ENCODE peak calls at places on chromosomes 12 and 14, in four cellular contexts. N, X, Y and M are unnamed samples.

GRCh38 chr14:25381498-25381897 is 331.6 kb upstream of the STXBP6 start:
- DNase-seq in N (no peak), X (no peak), Y (no peak), M (peak; percentile 12)

GRCh38 chr12:13167226-13167625 is 29.3 kb upstream of the EMP1 start:
- DNase-seq in N (no peak), X (no peak), Y (no peak), M (no peak)

GRCh38 chr12:53695148-53696138 is 19.6 kb upstream of the ATP5MC2 start:
- DNase-seq in N (no peak), X (peak; percentile 55), Y (peak; percentile 67), M (peak; percentile 55)

GRCh38 chr12:59452259-59452658 is 143.6 kb upstream of the SLC16A7 start:
- DNase-seq in N (no peak), X (peak; percentile 85), Y (no peak), M (no peak)

GRCh38 chr14:36502558-36503508 is 17.2 kb downstream of the NKX2-1 start:
- DNase-seq in N (no peak), X (no peak), Y (no peak), M (no peak)

GRCh38 chr12:1916396-1917171 is 1.9 kb downstream of the CACNA2D4 start:
- DNase-seq in N (no peak), X (no peak), Y (peak; percentile 73), M (no peak)

GRCh38 chr12:82874935-82875334 is 188.2 kb downstream of the TMTC2 start:
- DNase-seq in N (no peak), X (peak; percentile 67), Y (no peak), M (no peak)

GRCh38 chr14:105933238-105933637 is 406.9 kb downstream of the TMEM121 start:
- DNase-seq in N (no peak), X (no peak), Y (no peak), M (no peak)

GRCh38 chr12:95815635-95816212 is 25.2 kb upstream of the NTN4 start:
- DNase-seq in N (no peak), X (peak; percentile 62), Y (no peak), M (peak; percentile 65)

GRCh38 chr12:569803-570236 is 93.4 kb downstream of the NINJ2 start:
- DNase-seq in N (no peak), X (peak; percentile 70), Y (peak; percentile 86), M (peak; percentile 95)

GRCh38 chr12:124538194-124539082 is 29.0 kb downstream of the NCOR2 start:
- DNase-seq in N (no peak), X (no peak), Y (no peak), M (no peak)

GRCh38 chr12:132066345-132066685 is 77.8 kb downstream of the DDX51 start:
- DNase-seq in N (peak; percentile 77), X (no peak), Y (no peak), M (no peak)

GRCh38 chr12:6187948-6188793 is 12.0 kb upstream of the CD9 start:
- DNase-seq in N (no peak), X (no peak), Y (no peak), M (no peak)
- TF ChIP-seq ELK1 in N (no peak), X (no peak), Y (no peak), M (no peak)

GRCh38 chr12:116380066-116380465 is 102.6 kb upstream of the MED13L start:
- DNase-seq in N (no peak), X (no peak), Y (peak; percentile 31), M (no peak)
- TF ChIP-seq ELK1 in N (no peak), X (no peak), Y (no peak), M (no peak)

GRCh38 chr12:63445266-63445665 is 223.0 kb downstream of the DPY19L2 start:
- DNase-seq in N (no peak), X (no peak), Y (no peak), M (no peak)

GRCh38 chr12:63440063-63440462 is 228.2 kb downstream of the DPY19L2 start:
- DNase-seq in N (no peak), X (no peak), Y (no peak), M (no peak)
- TF ChIP-seq ELK1 in N (no peak), X (no peak), Y (no peak), M (no peak)

DNA sequence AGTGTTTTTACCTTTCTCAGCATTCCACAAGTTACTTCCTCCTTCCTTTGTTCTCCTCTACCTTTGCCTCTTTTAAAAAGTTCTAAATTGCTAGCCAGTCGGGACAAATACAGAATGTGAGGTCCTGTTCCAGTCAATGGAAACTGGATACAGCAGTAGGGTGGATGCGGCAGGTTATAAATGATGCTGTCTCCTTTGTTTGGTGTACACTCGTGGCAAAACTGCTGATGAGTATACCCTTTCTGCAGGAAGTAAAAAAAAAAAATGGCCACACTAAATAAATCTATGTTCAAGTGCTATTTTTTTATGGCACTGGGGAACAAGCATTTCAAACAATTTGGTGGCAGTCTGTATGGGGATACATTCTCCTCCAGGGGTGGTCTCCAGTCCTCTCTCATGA is 27.5 kb downstream of the KLRK1 start:
- DNase-seq in N (no peak), X (no peak), Y (no peak), M (no peak)
- TF ChIP-seq ELK1 in N (no peak), X (no peak), Y (no peak), M (no peak)

GRCh38 chr14:65927871-65928270 is 515.3 kb downstream of the FUT8 start:
- DNase-seq in N (no peak), X (no peak), Y (peak; percentile 6), M (no peak)
- TF ChIP-seq ELK1 in N (no peak), X (no peak), Y (no peak), M (no peak)

DNA sequence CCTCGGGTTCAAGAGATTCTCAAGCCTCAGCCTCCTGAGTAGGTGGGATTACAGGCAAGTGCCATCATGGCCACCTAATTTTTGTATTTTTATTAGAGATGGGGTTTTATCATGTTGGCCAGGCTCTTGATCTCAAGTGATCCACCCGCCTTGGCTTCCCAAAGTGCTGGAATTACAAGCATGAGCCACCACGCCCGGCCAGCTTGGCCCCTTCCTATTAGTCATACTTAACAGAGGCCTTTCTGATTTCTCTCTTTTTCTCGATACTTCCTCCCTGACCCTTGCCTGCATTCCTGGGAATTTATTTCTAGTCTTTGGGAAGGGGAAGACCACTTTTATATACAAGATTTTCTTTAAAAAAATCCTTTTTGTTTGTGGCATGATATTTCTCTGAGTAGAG is 31.8 kb downstream of the KLRD1 start:
- DNase-seq in N (no peak), X (no peak), Y (no peak), M (peak; percentile 49)
- TF ChIP-seq ELK1 in N (no peak), X (no peak), Y (no peak), M (no peak)

GRCh38 chr14:38001501-38001900 is 206.2 kb upstream of the SSTR1 start:
- DNase-seq in N (no peak), X (no peak), Y (no peak), M (no peak)
- TF ChIP-seq ELK1 in N (no peak), X (no peak), Y (no peak), M (no peak)

DNA sequence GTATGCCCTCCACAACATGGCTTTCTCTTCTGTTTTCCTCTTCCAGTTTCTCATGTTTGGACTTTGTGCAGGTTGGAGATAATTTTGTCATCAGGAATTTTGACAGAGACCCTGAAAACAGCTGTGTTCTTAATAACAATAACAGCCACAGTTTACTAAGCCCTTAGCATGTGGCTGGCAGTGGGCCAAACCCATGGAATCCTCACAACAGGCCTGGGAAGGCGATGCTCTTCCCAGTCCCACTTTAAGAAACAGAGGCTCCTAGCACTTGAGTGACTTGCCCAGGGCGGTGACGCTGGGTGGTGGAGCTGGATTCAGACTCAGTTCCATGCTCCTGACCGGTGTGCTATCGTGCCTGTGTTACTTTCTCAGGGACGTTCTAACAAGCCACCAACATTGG is 20.1 kb upstream of the PLEKHG3 start:
- DNase-seq in N (no peak), X (peak; percentile 73), Y (no peak), M (no peak)
- TF ChIP-seq ELK1 in N (no peak), X (no peak), Y (no peak), M (no peak)

DNA sequence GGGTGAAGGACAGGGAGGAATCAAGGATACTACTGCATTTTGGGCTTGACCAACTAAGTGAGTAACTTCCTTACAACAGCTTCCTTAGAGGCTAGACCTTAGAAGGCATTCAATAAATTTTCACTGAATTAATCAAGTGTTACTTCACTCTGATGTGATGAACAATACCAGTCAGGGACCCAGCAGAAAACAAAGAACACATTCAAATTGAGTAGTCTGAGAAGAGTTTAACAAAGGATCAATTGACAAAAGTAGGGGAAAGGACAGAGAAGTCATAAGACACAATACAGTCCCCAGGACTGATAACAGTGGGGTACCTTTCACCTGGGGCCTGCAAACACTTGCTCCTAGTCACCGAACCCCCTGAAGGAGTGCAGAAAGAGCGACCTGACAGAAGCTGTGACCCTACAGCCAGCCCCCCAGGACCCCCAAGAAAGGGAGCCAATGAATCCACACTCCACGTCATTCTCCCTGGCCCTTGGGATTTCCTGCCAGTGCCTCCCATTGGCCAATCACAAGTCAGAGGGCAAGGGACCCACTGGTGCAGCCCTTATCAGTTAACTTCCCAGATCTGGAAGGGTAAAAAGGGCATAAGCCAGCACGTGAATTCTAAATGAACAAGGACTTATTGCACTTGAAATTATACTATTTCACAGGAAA is 6.9 kb downstream of the ANAPC5 start:
- DNase-seq in N (no peak), X (no peak), Y (no peak), M (no peak)
- TF ChIP-seq ELK1 in N (no peak), X (no peak), Y (no peak), M (no peak)